ENCODE peak calls at places on chromosomes 6 and 20, in eight cellular contexts. Z is foreskin fibroblast, Q is iris pigment epithelial cell, H is dorsolateral prefrontal cortex, W is tibial artery, T is EH, I is cardiac muscle cell, X is epithelial cell of prostate. P is an unnamed sample.

GRCh38 chr6:3226422-3227362 is 761 bp downstream of the TUBB2B start:
- DNase-seq in W (no peak), Z (peak; percentile 44), X (no peak), H (no peak), Q (peak; percentile 75), T (peak; percentile 50), I (no peak), P (peak; percentile 25)

GRCh38 chr6:41066867-41067304 is 5.3 kb downstream of the OARD1 start:
- DNase-seq in T (peak; percentile 83), I (peak; percentile 89), H (peak; percentile 65), Z (peak; percentile 91), Q (peak; percentile 80), X (peak; percentile 34), W (peak; percentile 79), P (peak; percentile 21)

GRCh38 chr6:20238688-20239587 is 26.7 kb upstream of the MBOAT1 start:
- DNase-seq in H (no peak), T (no peak), W (no peak), Z (no peak), X (no peak), I (no peak), Q (no peak), P (no peak)

GRCh38 chr6:111846061-111846460 is 27.2 kb downstream of the FYN start:
- DNase-seq in W (no peak), I (no peak), T (no peak), Z (no peak), Q (no peak), H (no peak), X (no peak), P (no peak)

GRCh38 chr20:840858-841567 is 7.5 kb downstream of the FAM110A start:
- DNase-seq in H (no peak), T (no peak), I (no peak), Q (peak; percentile 18), W (no peak), X (no peak), Z (peak; percentile 29), P (no peak)

GRCh38 chr6:15326072-15326614 is 80.3 kb downstream of the JARID2 start:
- DNase-seq in T (no peak), W (no peak), X (no peak), I (no peak), H (no peak), Q (no peak), Z (no peak), P (peak; percentile 26)

GRCh38 chr20:18609741-18610140 is 21.9 kb downstream of the DTD1 start:
- DNase-seq in X (no peak), W (no peak), I (no peak), Q (no peak), T (no peak), H (no peak), Z (no peak), P (no peak)

GRCh38 chr6:158002249-158002950 is 20.7 kb downstream of the SYNJ2 start:
- DNase-seq in I (no peak), W (no peak), Q (no peak), Z (no peak), X (peak; percentile 68), T (no peak), H (peak; percentile 52), P (no peak)

GRCh38 chr6:52352239-52353008 is 9.5 kb upstream of the PAQR8 start:
- DNase-seq in T (peak; percentile 98), I (peak; percentile 89), Q (peak; percentile 91), H (no peak), X (peak; percentile 95), W (peak; percentile 31), Z (peak; percentile 95), P (peak; percentile 89)

GRCh38 chr6:25332165-25332564 is 53.0 kb downstream of the CARMIL1 start:
- DNase-seq in Z (no peak), I (no peak), T (no peak), Q (no peak), H (no peak), W (no peak), X (no peak), P (no peak)

GRCh38 chr6:41386594-41386993 is 51.2 kb downstream of the NCR2 start:
- DNase-seq in W (no peak), H (no peak), Q (no peak), T (no peak), Z (no peak), X (no peak), I (no peak), P (no peak)

P was measured in MG63.